ENCODE peak calls at places on chromosome 9, in seven cellular contexts. One of them, this sample, is unnamed.

GRCh38 chr9:127518091-127518856 is 67.0 kb downstream of the LRSAM1 start:
- DNase-seq in H54: no peak
- DNase-seq in psoas muscle: no peak
- DNase-seq in ureter: no peak
- DNase-seq in mesenchymal stem cell: no peak
- DNase-seq in cardiac fibroblast: no peak
- DNase-seq in astrocyte: no peak
- DNase-seq in this sample: no peak

GRCh38 chr9:129311638-129312037 is 133.6 kb upstream of the IER5L start:
- DNase-seq in H54: no peak
- DNase-seq in psoas muscle: peak
- DNase-seq in ureter: no peak
- DNase-seq in mesenchymal stem cell: no peak
- DNase-seq in cardiac fibroblast: no peak
- DNase-seq in astrocyte: no peak
- DNase-seq in this sample: no peak

GRCh38 chr9:71472400-71472799 is 295.9 kb downstream of the CEMIP2 start:
- DNase-seq in H54: no peak
- DNase-seq in psoas muscle: no peak
- DNase-seq in ureter: no peak
- DNase-seq in mesenchymal stem cell: no peak
- DNase-seq in cardiac fibroblast: no peak
- DNase-seq in astrocyte: no peak
- DNase-seq in this sample: no peak

GRCh38 chr9:85630676-85631075 is 111.1 kb downstream of the AGTPBP1 start:
- DNase-seq in H54: no peak
- DNase-seq in psoas muscle: no peak
- DNase-seq in ureter: no peak
- DNase-seq in mesenchymal stem cell: no peak
- DNase-seq in cardiac fibroblast: no peak
- DNase-seq in astrocyte: no peak
- DNase-seq in this sample: no peak

GRCh38 chr9:27445057-27445990 is 78.8 kb upstream of the IFNK start:
- DNase-seq in H54: no peak
- DNase-seq in psoas muscle: no peak
- DNase-seq in ureter: no peak
- DNase-seq in mesenchymal stem cell: no peak
- DNase-seq in cardiac fibroblast: no peak
- DNase-seq in astrocyte: no peak
- DNase-seq in this sample: no peak

GRCh38 chr9:8401961-8402701 is 602.6 kb upstream of the DMAC1 start:
- DNase-seq in H54: no peak
- DNase-seq in psoas muscle: no peak
- DNase-seq in ureter: no peak
- DNase-seq in mesenchymal stem cell: no peak
- DNase-seq in cardiac fibroblast: no peak
- DNase-seq in astrocyte: no peak
- DNase-seq in this sample: no peak

GRCh38 chr9:107586493-107586892 is 96.9 kb upstream of the KLF4 start:
- DNase-seq in H54: no peak
- DNase-seq in psoas muscle: no peak
- DNase-seq in ureter: no peak
- DNase-seq in mesenchymal stem cell: no peak
- DNase-seq in cardiac fibroblast: no peak
- DNase-seq in astrocyte: no peak
- DNase-seq in this sample: peak

GRCh38 chr9:90517103-90517502 is 125.5 kb downstream of the DIRAS2 start:
- DNase-seq in H54: no peak
- DNase-seq in psoas muscle: no peak
- DNase-seq in ureter: no peak
- DNase-seq in mesenchymal stem cell: no peak
- DNase-seq in cardiac fibroblast: no peak
- DNase-seq in astrocyte: no peak
- DNase-seq in this sample: peak

GRCh38 chr9:133113163-133113927 is 7.7 kb downstream of the RALGDS start:
- DNase-seq in H54: peak
- DNase-seq in psoas muscle: peak
- DNase-seq in ureter: no peak
- DNase-seq in mesenchymal stem cell: peak
- DNase-seq in cardiac fibroblast: no peak
- DNase-seq in astrocyte: peak
- DNase-seq in this sample: no peak

GRCh38 chr9:97526895-97527575 is 25.6 kb downstream of the TMOD1 start:
- DNase-seq in H54: no peak
- DNase-seq in psoas muscle: no peak
- DNase-seq in ureter: no peak
- DNase-seq in mesenchymal stem cell: no peak
- DNase-seq in cardiac fibroblast: no peak
- DNase-seq in astrocyte: no peak
- DNase-seq in this sample: no peak

GRCh38 chr9:4555251-4555650 is 65.0 kb downstream of the SLC1A1 start:
- DNase-seq in H54: no peak
- DNase-seq in psoas muscle: no peak
- DNase-seq in ureter: no peak
- DNase-seq in mesenchymal stem cell: peak
- DNase-seq in cardiac fibroblast: peak
- DNase-seq in astrocyte: peak
- DNase-seq in this sample: no peak

GRCh38 chr9:125405938-125406811 is 144.5 kb downstream of the GAPVD1 start:
- DNase-seq in H54: peak
- DNase-seq in psoas muscle: no peak
- DNase-seq in ureter: no peak
- DNase-seq in mesenchymal stem cell: peak
- DNase-seq in cardiac fibroblast: peak
- DNase-seq in astrocyte: no peak
- DNase-seq in this sample: peak

GRCh38 chr9:134679616-134680392 is 38.2 kb downstream of the COL5A1 start:
- DNase-seq in H54: no peak
- DNase-seq in psoas muscle: no peak
- DNase-seq in ureter: no peak
- DNase-seq in mesenchymal stem cell: no peak
- DNase-seq in cardiac fibroblast: no peak
- DNase-seq in astrocyte: no peak
- DNase-seq in this sample: no peak

This sample was measured in PC-9.